ENCODE peak calls at places on chromosomes 6 and 20, in six cellular contexts. One of them, this sample, is unnamed.

GRCh38 chr20:63223121-63223825 is 7.3 kb upstream of the YTHDF1 start:
- DNase-seq in dorsolateral prefrontal cortex: no peak
- DNase-seq in CD8-positive, alpha-beta T cell: peak
- DNase-seq in mesendoderm: peak
- DNase-seq in CD8-positive, alpha-beta memory T cell: peak
- DNase-seq in tibial nerve: peak
- DNase-seq in this sample: peak

GRCh38 chr6:125392682-125393081 is 90.9 kb upstream of the HDDC2 start:
- DNase-seq in tibial nerve: no peak
- DNase-seq in CD8-positive, alpha-beta T cell: no peak
- DNase-seq in dorsolateral prefrontal cortex: no peak
- DNase-seq in CD8-positive, alpha-beta memory T cell: no peak
- DNase-seq in mesendoderm: no peak
- DNase-seq in this sample: peak

GRCh38 chr6:3965071-3965718 is 113.7 kb downstream of the FAM217A start:
- DNase-seq in dorsolateral prefrontal cortex: no peak
- DNase-seq in CD8-positive, alpha-beta memory T cell: no peak
- DNase-seq in mesendoderm: no peak
- DNase-seq in CD8-positive, alpha-beta T cell: no peak
- DNase-seq in tibial nerve: no peak
- DNase-seq in this sample: no peak

GRCh38 chr20:52937701-52938100 is 34.5 kb upstream of the TSHZ2 start:
- DNase-seq in tibial nerve: no peak
- DNase-seq in dorsolateral prefrontal cortex: no peak
- DNase-seq in mesendoderm: peak
- DNase-seq in CD8-positive, alpha-beta memory T cell: no peak
- DNase-seq in CD8-positive, alpha-beta T cell: no peak
- DNase-seq in this sample: no peak

GRCh38 chr6:89438248-89438647 is 5.3 kb downstream of the ANKRD6 start:
- DNase-seq in dorsolateral prefrontal cortex: no peak
- DNase-seq in mesendoderm: peak
- DNase-seq in CD8-positive, alpha-beta T cell: no peak
- DNase-seq in CD8-positive, alpha-beta memory T cell: no peak
- DNase-seq in tibial nerve: no peak
- DNase-seq in this sample: no peak

GRCh38 chr6:72446427-72446826 is 175.4 kb upstream of the KCNQ5 start:
- DNase-seq in tibial nerve: no peak
- DNase-seq in mesendoderm: peak
- DNase-seq in CD8-positive, alpha-beta T cell: no peak
- DNase-seq in CD8-positive, alpha-beta memory T cell: no peak
- DNase-seq in dorsolateral prefrontal cortex: no peak
- DNase-seq in this sample: no peak

GRCh38 chr6:106608080-106608668 is 21.1 kb downstream of the RTN4IP1 start:
- DNase-seq in CD8-positive, alpha-beta T cell: no peak
- DNase-seq in tibial nerve: peak
- DNase-seq in dorsolateral prefrontal cortex: no peak
- DNase-seq in CD8-positive, alpha-beta memory T cell: no peak
- DNase-seq in mesendoderm: peak
- DNase-seq in this sample: peak

GRCh38 chr6:142874676-142875075 is 70.3 kb downstream of the HIVEP2 start:
- DNase-seq in CD8-positive, alpha-beta T cell: no peak
- DNase-seq in tibial nerve: no peak
- DNase-seq in CD8-positive, alpha-beta memory T cell: no peak
- DNase-seq in dorsolateral prefrontal cortex: no peak
- DNase-seq in mesendoderm: peak
- DNase-seq in this sample: no peak

GRCh38 chr20:46230811-46231282 is 77.5 kb downstream of the CDH22 start:
- DNase-seq in mesendoderm: peak
- DNase-seq in CD8-positive, alpha-beta T cell: no peak
- DNase-seq in CD8-positive, alpha-beta memory T cell: no peak
- DNase-seq in tibial nerve: no peak
- DNase-seq in dorsolateral prefrontal cortex: no peak
- DNase-seq in this sample: peak

GRCh38 chr20:64136004-64136710 is 28.1 kb upstream of the MYT1 start:
- DNase-seq in dorsolateral prefrontal cortex: no peak
- DNase-seq in tibial nerve: no peak
- DNase-seq in mesendoderm: no peak
- DNase-seq in CD8-positive, alpha-beta memory T cell: no peak
- DNase-seq in CD8-positive, alpha-beta T cell: no peak
- DNase-seq in this sample: no peak

GRCh38 chr6:10138917-10139316 is 276.0 kb downstream of the TFAP2A start:
- DNase-seq in dorsolateral prefrontal cortex: no peak
- DNase-seq in mesendoderm: no peak
- DNase-seq in tibial nerve: no peak
- DNase-seq in CD8-positive, alpha-beta memory T cell: no peak
- DNase-seq in CD8-positive, alpha-beta T cell: no peak
- DNase-seq in this sample: no peak

GRCh38 chr6:36117639-36118549 is 12.4 kb upstream of the MAPK13 start:
- DNase-seq in tibial nerve: no peak
- DNase-seq in CD8-positive, alpha-beta T cell: no peak
- DNase-seq in CD8-positive, alpha-beta memory T cell: no peak
- DNase-seq in mesendoderm: no peak
- DNase-seq in dorsolateral prefrontal cortex: no peak
- DNase-seq in this sample: no peak

GRCh38 chr20:25035924-25036323 is 22.0 kb downstream of the ACSS1 start:
- DNase-seq in dorsolateral prefrontal cortex: peak
- DNase-seq in CD8-positive, alpha-beta memory T cell: no peak
- DNase-seq in CD8-positive, alpha-beta T cell: no peak
- DNase-seq in mesendoderm: no peak
- DNase-seq in tibial nerve: no peak
- DNase-seq in this sample: peak

GRCh38 chr6:9025223-9025622 is 589.9 kb upstream of the SLC35B3 start:
- DNase-seq in mesendoderm: no peak
- DNase-seq in tibial nerve: no peak
- DNase-seq in CD8-positive, alpha-beta memory T cell: no peak
- DNase-seq in CD8-positive, alpha-beta T cell: no peak
- DNase-seq in dorsolateral prefrontal cortex: no peak
- DNase-seq in this sample: no peak

GRCh38 chr20:23408957-23409356 is 12.3 kb downstream of the NAPB start:
- DNase-seq in dorsolateral prefrontal cortex: no peak
- DNase-seq in CD8-positive, alpha-beta T cell: no peak
- DNase-seq in mesendoderm: no peak
- DNase-seq in CD8-positive, alpha-beta memory T cell: no peak
- DNase-seq in tibial nerve: no peak
- DNase-seq in this sample: no peak

GRCh38 chr20:46563170-46563847 is 12.9 kb upstream of the OCSTAMP start:
- DNase-seq in tibial nerve: no peak
- DNase-seq in CD8-positive, alpha-beta memory T cell: no peak
- DNase-seq in dorsolateral prefrontal cortex: no peak
- DNase-seq in mesendoderm: peak
- DNase-seq in CD8-positive, alpha-beta T cell: no peak
- DNase-seq in this sample: no peak

GRCh38 chr20:16485406-16485805 is 87.8 kb downstream of the KIF16B start:
- DNase-seq in mesendoderm: no peak
- DNase-seq in CD8-positive, alpha-beta memory T cell: no peak
- DNase-seq in dorsolateral prefrontal cortex: no peak
- DNase-seq in tibial nerve: no peak
- DNase-seq in CD8-positive, alpha-beta T cell: no peak
- DNase-seq in this sample: no peak

GRCh38 chr6:137145421-137145820 is 28.0 kb downstream of the IL22RA2 start:
- DNase-seq in tibial nerve: no peak
- DNase-seq in CD8-positive, alpha-beta T cell: no peak
- DNase-seq in dorsolateral prefrontal cortex: no peak
- DNase-seq in mesendoderm: peak
- DNase-seq in CD8-positive, alpha-beta memory T cell: no peak
- DNase-seq in this sample: no peak

GRCh38 chr6:141965016-141965545 is 167.6 kb upstream of the GJE1 start:
- DNase-seq in dorsolateral prefrontal cortex: no peak
- DNase-seq in mesendoderm: no peak
- DNase-seq in CD8-positive, alpha-beta memory T cell: no peak
- DNase-seq in tibial nerve: no peak
- DNase-seq in CD8-positive, alpha-beta T cell: no peak
- DNase-seq in this sample: no peak

GRCh38 chr20:25039697-25040437 is 18.1 kb downstream of the ACSS1 start:
- DNase-seq in mesendoderm: no peak
- DNase-seq in tibial nerve: peak
- DNase-seq in CD8-positive, alpha-beta T cell: no peak
- DNase-seq in CD8-positive, alpha-beta memory T cell: no peak
- DNase-seq in dorsolateral prefrontal cortex: no peak
- DNase-seq in this sample: no peak

GRCh38 chr6:166483026-166483425 is 100.3 kb upstream of the MPC1 start:
- DNase-seq in tibial nerve: no peak
- DNase-seq in CD8-positive, alpha-beta T cell: no peak
- DNase-seq in dorsolateral prefrontal cortex: peak
- DNase-seq in mesendoderm: no peak
- DNase-seq in CD8-positive, alpha-beta memory T cell: no peak
- DNase-seq in this sample: no peak

GRCh38 chr20:50366270-50367103 is 143.7 kb upstream of the PTPN1 start:
- DNase-seq in CD8-positive, alpha-beta T cell: peak
- DNase-seq in CD8-positive, alpha-beta memory T cell: no peak
- DNase-seq in tibial nerve: peak
- DNase-seq in mesendoderm: no peak
- DNase-seq in dorsolateral prefrontal cortex: no peak
- DNase-seq in this sample: peak

DNA sequence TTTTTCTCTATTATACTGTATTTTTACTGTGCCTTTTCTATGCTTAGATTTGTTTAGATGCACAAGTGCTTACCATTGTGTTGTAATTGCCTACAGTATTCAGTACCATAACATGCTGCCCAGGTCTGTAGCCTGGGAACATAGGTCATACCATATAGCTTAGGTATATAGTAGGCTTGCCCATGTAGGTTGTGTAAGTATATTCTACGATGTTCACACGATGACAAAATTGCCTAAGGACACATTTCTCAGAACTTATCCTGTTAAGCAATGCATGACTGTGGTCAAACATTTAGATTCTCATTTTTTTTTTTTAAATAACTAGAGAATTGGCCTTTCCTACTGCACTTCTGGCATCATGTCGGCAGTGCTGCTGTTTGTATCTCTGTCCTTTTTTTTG is 253.7 kb upstream of the SUPT3H start:
- DNase-seq in CD8-positive, alpha-beta T cell: no peak
- DNase-seq in tibial nerve: no peak
- DNase-seq in CD8-positive, alpha-beta memory T cell: no peak
- DNase-seq in mesendoderm: no peak
- DNase-seq in dorsolateral prefrontal cortex: no peak
- DNase-seq in this sample: no peak
- H3K27ac ChIP-seq in CD8-positive, alpha-beta T cell: no peak
- H3K27ac ChIP-seq in tibial nerve: no peak
- H3K27ac ChIP-seq in CD8-positive, alpha-beta memory T cell: no peak
- H3K27ac ChIP-seq in mesendoderm: no peak
- H3K27ac ChIP-seq in dorsolateral prefrontal cortex: no peak
- H3K27ac ChIP-seq in this sample: no peak

GRCh38 chr6:296151-297122 is 4.2 kb downstream of the DUSP22 start:
- DNase-seq in mesendoderm: no peak
- DNase-seq in dorsolateral prefrontal cortex: peak
- DNase-seq in tibial nerve: no peak
- DNase-seq in CD8-positive, alpha-beta memory T cell: no peak
- DNase-seq in CD8-positive, alpha-beta T cell: peak
- DNase-seq in this sample: peak
- H3K27ac ChIP-seq in mesendoderm: no peak
- H3K27ac ChIP-seq in dorsolateral prefrontal cortex: peak
- H3K27ac ChIP-seq in tibial nerve: no peak
- H3K27ac ChIP-seq in CD8-positive, alpha-beta memory T cell: no peak
- H3K27ac ChIP-seq in CD8-positive, alpha-beta T cell: no peak
- H3K27ac ChIP-seq in this sample: peak

DNA sequence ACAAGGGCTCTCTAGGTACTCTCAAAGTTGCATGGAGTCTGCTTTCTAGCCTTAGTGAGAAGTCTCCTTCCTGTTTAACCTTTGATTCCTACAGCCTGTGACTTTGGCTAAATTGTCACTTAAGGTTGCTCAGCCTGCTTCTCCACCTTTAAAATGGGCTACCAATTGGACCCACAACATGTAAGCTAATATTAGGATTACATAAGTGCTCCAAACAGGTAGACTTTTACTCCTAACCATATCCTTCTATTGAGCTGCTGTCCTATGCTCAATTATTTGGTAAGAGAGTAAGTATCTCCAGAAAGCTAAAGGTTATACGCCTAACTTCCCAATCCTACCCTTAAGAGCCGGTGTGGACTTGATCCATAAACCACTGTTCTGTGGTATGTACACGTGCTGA is 2.9 kb downstream of the PCNA start:
- DNase-seq in CD8-positive, alpha-beta memory T cell: no peak
- DNase-seq in CD8-positive, alpha-beta T cell: no peak
- DNase-seq in mesendoderm: no peak
- DNase-seq in tibial nerve: no peak
- DNase-seq in dorsolateral prefrontal cortex: no peak
- DNase-seq in this sample: no peak
- H3K27ac ChIP-seq in CD8-positive, alpha-beta memory T cell: no peak
- H3K27ac ChIP-seq in CD8-positive, alpha-beta T cell: no peak
- H3K27ac ChIP-seq in mesendoderm: no peak
- H3K27ac ChIP-seq in tibial nerve: no peak
- H3K27ac ChIP-seq in dorsolateral prefrontal cortex: no peak
- H3K27ac ChIP-seq in this sample: peak

DNA sequence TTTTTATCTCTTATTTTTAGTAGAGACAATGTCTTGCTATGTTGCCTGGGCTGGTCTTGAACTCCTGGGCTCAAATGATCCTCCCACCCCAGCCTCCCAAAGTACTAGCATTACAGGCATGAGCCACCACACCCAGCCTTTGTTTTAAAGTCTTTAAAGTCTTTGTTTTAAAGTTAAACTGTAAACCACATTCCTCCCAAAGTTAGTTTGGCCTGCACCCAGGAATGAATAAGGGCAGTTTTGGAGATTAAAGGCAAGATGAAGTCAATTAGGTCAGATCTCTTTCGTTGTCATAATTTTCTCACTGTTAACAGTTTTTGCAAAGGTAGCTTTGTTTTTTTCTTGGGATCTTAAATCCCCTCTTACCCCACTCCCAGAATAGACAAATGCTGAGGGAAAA is 63.8 kb downstream of the UBR2 start:
- DNase-seq in dorsolateral prefrontal cortex: no peak
- DNase-seq in tibial nerve: no peak
- DNase-seq in CD8-positive, alpha-beta T cell: no peak
- DNase-seq in CD8-positive, alpha-beta memory T cell: no peak
- DNase-seq in mesendoderm: no peak
- DNase-seq in this sample: no peak
- H3K27ac ChIP-seq in dorsolateral prefrontal cortex: no peak
- H3K27ac ChIP-seq in tibial nerve: no peak
- H3K27ac ChIP-seq in CD8-positive, alpha-beta T cell: no peak
- H3K27ac ChIP-seq in CD8-positive, alpha-beta memory T cell: no peak
- H3K27ac ChIP-seq in mesendoderm: no peak
- H3K27ac ChIP-seq in this sample: no peak